ENCODE peak calls at places on chromosome 20, in ten cellular contexts. One of them, this sample, is unnamed.

GRCh38 chr20:41149679-41150131 is 12.4 kb downstream of the PLCG1 start:
- DNase-seq in uterus: no peak
- DNase-seq in endothelial cell of umbilical vein: peak; percentile 40
- DNase-seq in SJSA1: no peak
- DNase-seq in Caco-2: no peak
- DNase-seq in adrenal gland: no peak
- DNase-seq in iPS DF 6.9: no peak
- DNase-seq in breast epithelium: no peak
- DNase-seq in neural progenitor cell: no peak
- DNase-seq in naive thymus-derived CD4-positive, alpha-beta T cell: no peak
- DNase-seq in this sample: peak; percentile 26

GRCh38 chr20:4112490-4113420 is 97.4 kb upstream of the RNF24 start:
- DNase-seq in uterus: no peak
- DNase-seq in endothelial cell of umbilical vein: peak; percentile 60
- DNase-seq in SJSA1: no peak
- DNase-seq in Caco-2: no peak
- DNase-seq in adrenal gland: no peak
- DNase-seq in iPS DF 6.9: no peak
- DNase-seq in breast epithelium: no peak
- DNase-seq in neural progenitor cell: no peak
- DNase-seq in naive thymus-derived CD4-positive, alpha-beta T cell: no peak
- DNase-seq in this sample: no peak

GRCh38 chr20:57851786-57852185 is 142.0 kb upstream of the PMEPA1 start:
- DNase-seq in uterus: no peak
- DNase-seq in endothelial cell of umbilical vein: no peak
- DNase-seq in SJSA1: no peak
- DNase-seq in Caco-2: no peak
- DNase-seq in adrenal gland: no peak
- DNase-seq in iPS DF 6.9: no peak
- DNase-seq in breast epithelium: no peak
- DNase-seq in neural progenitor cell: no peak
- DNase-seq in naive thymus-derived CD4-positive, alpha-beta T cell: no peak
- DNase-seq in this sample: no peak

GRCh38 chr20:21395666-21396044 is 1.7 kb downstream of the NKX2-4 start:
- DNase-seq in uterus: no peak
- DNase-seq in endothelial cell of umbilical vein: no peak
- DNase-seq in SJSA1: peak; percentile 45
- DNase-seq in Caco-2: no peak
- DNase-seq in adrenal gland: no peak
- DNase-seq in iPS DF 6.9: no peak
- DNase-seq in breast epithelium: no peak
- DNase-seq in neural progenitor cell: peak; percentile 56
- DNase-seq in naive thymus-derived CD4-positive, alpha-beta T cell: peak; percentile 54
- DNase-seq in this sample: no peak

GRCh38 chr20:39165099-39165498 is 203.0 kb downstream of the DHX35 start:
- DNase-seq in uterus: no peak
- DNase-seq in endothelial cell of umbilical vein: no peak
- DNase-seq in SJSA1: no peak
- DNase-seq in Caco-2: no peak
- DNase-seq in adrenal gland: no peak
- DNase-seq in iPS DF 6.9: no peak
- DNase-seq in breast epithelium: no peak
- DNase-seq in neural progenitor cell: no peak
- DNase-seq in naive thymus-derived CD4-positive, alpha-beta T cell: no peak
- DNase-seq in this sample: no peak

GRCh38 chr20:3887870-3888614 is 1.1 kb upstream of the PANK2 start:
- DNase-seq in uterus: peak; percentile 47
- DNase-seq in endothelial cell of umbilical vein: no peak
- DNase-seq in SJSA1: no peak
- DNase-seq in Caco-2: no peak
- DNase-seq in adrenal gland: no peak
- DNase-seq in iPS DF 6.9: no peak
- DNase-seq in breast epithelium: no peak
- DNase-seq in neural progenitor cell: peak; percentile 28
- DNase-seq in naive thymus-derived CD4-positive, alpha-beta T cell: no peak
- DNase-seq in this sample: no peak

GRCh38 chr20:9609892-9610502 is 95.6 kb downstream of the LAMP5 start:
- DNase-seq in uterus: peak; percentile 31
- DNase-seq in endothelial cell of umbilical vein: peak; percentile 82
- DNase-seq in SJSA1: peak; percentile 64
- DNase-seq in Caco-2: peak; percentile 16
- DNase-seq in adrenal gland: peak; percentile 63
- DNase-seq in iPS DF 6.9: peak; percentile 43
- DNase-seq in breast epithelium: peak; percentile 57
- DNase-seq in neural progenitor cell: peak; percentile 85
- DNase-seq in naive thymus-derived CD4-positive, alpha-beta T cell: no peak
- DNase-seq in this sample: no peak

GRCh38 chr20:19137641-19138040 is 74.8 kb upstream of the SLC24A3 start:
- DNase-seq in uterus: no peak
- DNase-seq in endothelial cell of umbilical vein: no peak
- DNase-seq in SJSA1: no peak
- DNase-seq in Caco-2: no peak
- DNase-seq in adrenal gland: no peak
- DNase-seq in iPS DF 6.9: no peak
- DNase-seq in breast epithelium: no peak
- DNase-seq in neural progenitor cell: no peak
- DNase-seq in naive thymus-derived CD4-positive, alpha-beta T cell: no peak
- DNase-seq in this sample: no peak

GRCh38 chr20:17633850-17634500 is 48.1 kb downstream of the RRBP1 start:
- DNase-seq in uterus: no peak
- DNase-seq in endothelial cell of umbilical vein: no peak
- DNase-seq in SJSA1: no peak
- DNase-seq in Caco-2: no peak
- DNase-seq in adrenal gland: no peak
- DNase-seq in iPS DF 6.9: no peak
- DNase-seq in breast epithelium: no peak
- DNase-seq in neural progenitor cell: no peak
- DNase-seq in naive thymus-derived CD4-positive, alpha-beta T cell: no peak
- DNase-seq in this sample: no peak
- H3K36me3 ChIP-seq in uterus: no peaks in the 10 kb centered on the region
- H3K36me3 ChIP-seq in endothelial cell of umbilical vein: peaks cover 21% of the 10 kb centered on the region
- H3K36me3 ChIP-seq in SJSA1: peaks cover 100% of the 10 kb centered on the region
- H3K36me3 ChIP-seq in Caco-2: peaks cover 30% of the 10 kb centered on the region
- H3K36me3 ChIP-seq in adrenal gland: peaks cover 66% of the 10 kb centered on the region
- H3K36me3 ChIP-seq in iPS DF 6.9: peaks cover 34% of the 10 kb centered on the region
- H3K36me3 ChIP-seq in breast epithelium: no peaks in the 10 kb centered on the region
- H3K36me3 ChIP-seq in neural progenitor cell: no peaks in the 10 kb centered on the region
- H3K36me3 ChIP-seq in naive thymus-derived CD4-positive, alpha-beta T cell: no peaks in the 10 kb centered on the region
- H3K36me3 ChIP-seq in this sample: no peaks in the 10 kb centered on the region

GRCh38 chr20:62367136-62367482 is at the start of gene LAMA5:
- DNase-seq in uterus: no peak
- DNase-seq in endothelial cell of umbilical vein: no peak
- DNase-seq in SJSA1: no peak
- DNase-seq in Caco-2: peak; percentile 97
- DNase-seq in adrenal gland: peak; percentile 74
- DNase-seq in iPS DF 6.9: no peak
- DNase-seq in breast epithelium: no peak
- DNase-seq in neural progenitor cell: peak; percentile 93
- DNase-seq in naive thymus-derived CD4-positive, alpha-beta T cell: no peak
- DNase-seq in this sample: peak; percentile 68
- H3K4me1 ChIP-seq in uterus: peaks cover 5% of the 10 kb centered on the region
- H3K4me1 ChIP-seq in endothelial cell of umbilical vein: peaks cover 49% of the 10 kb centered on the region
- H3K4me1 ChIP-seq in SJSA1: peaks cover 78% of the 10 kb centered on the region
- H3K4me1 ChIP-seq in Caco-2: peaks cover 76% of the 10 kb centered on the region
- H3K4me1 ChIP-seq in adrenal gland: peaks cover 63% of the 10 kb centered on the region
- H3K4me1 ChIP-seq in iPS DF 6.9: peaks cover 31% of the 10 kb centered on the region
- H3K4me1 ChIP-seq in breast epithelium: peaks cover 53% of the 10 kb centered on the region
- H3K4me1 ChIP-seq in neural progenitor cell: peaks cover 71% of the 10 kb centered on the region
- H3K4me1 ChIP-seq in naive thymus-derived CD4-positive, alpha-beta T cell: peaks cover 11% of the 10 kb centered on the region
- H3K4me1 ChIP-seq in this sample: peaks cover 69% of the 10 kb centered on the region

DNA sequence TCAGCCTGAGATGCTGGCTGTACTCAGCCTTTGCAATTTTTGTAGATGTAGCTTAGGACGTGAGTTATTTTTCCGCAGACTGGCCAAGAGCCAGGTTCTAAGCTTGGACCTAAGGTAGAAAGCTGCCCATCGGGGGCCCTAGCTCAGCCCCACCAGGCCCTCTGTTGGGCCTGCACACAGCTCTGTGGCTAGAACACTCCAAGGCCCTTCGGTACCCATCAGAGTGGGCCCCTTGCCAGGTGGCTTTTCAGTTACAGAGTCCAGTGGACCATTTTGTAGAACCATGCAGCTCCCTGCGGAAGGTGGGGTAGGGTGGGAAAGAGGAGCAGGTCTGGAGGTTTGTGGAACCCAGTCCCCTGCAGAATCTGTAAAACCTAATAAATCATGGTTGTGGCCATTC is 22.6 kb downstream of the UCKL1 start:
- DNase-seq in uterus: peak; percentile 21
- DNase-seq in endothelial cell of umbilical vein: no peak
- DNase-seq in SJSA1: no peak
- DNase-seq in Caco-2: no peak
- DNase-seq in adrenal gland: no peak
- DNase-seq in iPS DF 6.9: no peak
- DNase-seq in breast epithelium: no peak
- DNase-seq in neural progenitor cell: no peak
- DNase-seq in naive thymus-derived CD4-positive, alpha-beta T cell: no peak
- DNase-seq in this sample: no peak
- H3K36me3 ChIP-seq in uterus: no peaks in the 10 kb centered on the region
- H3K36me3 ChIP-seq in endothelial cell of umbilical vein: peaks cover 3% of the 10 kb centered on the region
- H3K36me3 ChIP-seq in SJSA1: peaks cover 70% of the 10 kb centered on the region
- H3K36me3 ChIP-seq in Caco-2: peaks cover 15% of the 10 kb centered on the region
- H3K36me3 ChIP-seq in adrenal gland: peaks cover 66% of the 10 kb centered on the region
- H3K36me3 ChIP-seq in iPS DF 6.9: peaks cover 25% of the 10 kb centered on the region
- H3K36me3 ChIP-seq in breast epithelium: no peaks in the 10 kb centered on the region
- H3K36me3 ChIP-seq in neural progenitor cell: no peaks in the 10 kb centered on the region
- H3K36me3 ChIP-seq in naive thymus-derived CD4-positive, alpha-beta T cell: peaks cover under 1% of the 10 kb centered on the region
- H3K36me3 ChIP-seq in this sample: peaks cover 15% of the 10 kb centered on the region

GRCh38 chr20:24451428-24451827 is 18.0 kb upstream of the SYNDIG1 start:
- DNase-seq in uterus: no peak
- DNase-seq in endothelial cell of umbilical vein: no peak
- DNase-seq in SJSA1: no peak
- DNase-seq in Caco-2: no peak
- DNase-seq in adrenal gland: no peak
- DNase-seq in iPS DF 6.9: no peak
- DNase-seq in breast epithelium: no peak
- DNase-seq in neural progenitor cell: no peak
- DNase-seq in naive thymus-derived CD4-positive, alpha-beta T cell: no peak
- DNase-seq in this sample: no peak

GRCh38 chr20:24451992-24452391 is 17.4 kb upstream of the SYNDIG1 start:
- DNase-seq in uterus: no peak
- DNase-seq in endothelial cell of umbilical vein: no peak
- DNase-seq in SJSA1: no peak
- DNase-seq in Caco-2: no peak
- DNase-seq in adrenal gland: no peak
- DNase-seq in iPS DF 6.9: no peak
- DNase-seq in breast epithelium: no peak
- DNase-seq in neural progenitor cell: no peak
- DNase-seq in naive thymus-derived CD4-positive, alpha-beta T cell: no peak
- DNase-seq in this sample: no peak

GRCh38 chr20:24450646-24451376 is 18.6 kb upstream of the SYNDIG1 start:
- DNase-seq in uterus: no peak
- DNase-seq in endothelial cell of umbilical vein: no peak
- DNase-seq in SJSA1: no peak
- DNase-seq in Caco-2: no peak
- DNase-seq in adrenal gland: no peak
- DNase-seq in iPS DF 6.9: no peak
- DNase-seq in breast epithelium: no peak
- DNase-seq in neural progenitor cell: no peak
- DNase-seq in naive thymus-derived CD4-positive, alpha-beta T cell: no peak
- DNase-seq in this sample: no peak

GRCh38 chr20:24453917-24454316 is 15.5 kb upstream of the SYNDIG1 start:
- DNase-seq in uterus: no peak
- DNase-seq in endothelial cell of umbilical vein: no peak
- DNase-seq in SJSA1: no peak
- DNase-seq in Caco-2: no peak
- DNase-seq in adrenal gland: no peak
- DNase-seq in iPS DF 6.9: no peak
- DNase-seq in breast epithelium: no peak
- DNase-seq in neural progenitor cell: no peak
- DNase-seq in naive thymus-derived CD4-positive, alpha-beta T cell: no peak
- DNase-seq in this sample: no peak

DNA sequence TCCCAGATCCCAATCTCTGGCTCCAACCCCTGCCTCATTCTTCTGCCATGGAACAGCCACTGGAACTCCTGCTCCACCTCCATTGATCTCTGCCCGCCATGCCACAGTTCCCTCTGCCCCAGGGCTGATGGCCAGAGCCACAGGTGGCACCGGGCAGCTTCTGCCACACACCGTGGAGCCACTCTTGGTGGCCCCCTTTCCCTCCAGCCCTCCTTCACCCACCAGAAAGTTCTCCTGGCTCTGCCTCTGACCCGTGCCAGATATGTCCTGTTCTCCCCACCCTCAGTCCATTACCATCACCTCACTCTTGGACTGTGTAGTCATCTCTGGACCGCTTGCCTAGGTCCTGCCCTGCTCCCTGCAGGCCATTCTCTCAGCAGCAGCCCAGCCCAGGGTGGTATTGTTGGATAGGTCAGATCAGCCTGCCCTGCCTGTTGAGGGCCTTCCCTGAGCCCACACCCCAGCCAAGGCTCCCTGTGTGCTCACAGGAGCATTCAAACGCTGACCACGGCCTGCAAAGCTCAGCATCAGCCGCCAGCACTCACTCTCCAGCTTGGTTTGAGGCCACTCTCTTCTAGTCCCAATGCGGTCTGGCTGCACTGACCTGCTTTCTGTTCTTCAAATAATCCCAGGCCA is 16.8 kb upstream of the SYNDIG1 start:
- DNase-seq in uterus: no peak
- DNase-seq in endothelial cell of umbilical vein: no peak
- DNase-seq in SJSA1: no peak
- DNase-seq in Caco-2: no peak
- DNase-seq in adrenal gland: no peak
- DNase-seq in iPS DF 6.9: no peak
- DNase-seq in breast epithelium: no peak
- DNase-seq in neural progenitor cell: no peak
- DNase-seq in naive thymus-derived CD4-positive, alpha-beta T cell: no peak
- DNase-seq in this sample: no peak
- H3K4me1 ChIP-seq in uterus: no peaks in the 10 kb centered on the region
- H3K4me1 ChIP-seq in endothelial cell of umbilical vein: no peaks in the 10 kb centered on the region
- H3K4me1 ChIP-seq in SJSA1: no peaks in the 10 kb centered on the region
- H3K4me1 ChIP-seq in Caco-2: no peaks in the 10 kb centered on the region
- H3K4me1 ChIP-seq in adrenal gland: no peaks in the 10 kb centered on the region
- H3K4me1 ChIP-seq in iPS DF 6.9: peaks cover 2% of the 10 kb centered on the region
- H3K4me1 ChIP-seq in breast epithelium: no peaks in the 10 kb centered on the region
- H3K4me1 ChIP-seq in neural progenitor cell: peaks cover 18% of the 10 kb centered on the region
- H3K4me1 ChIP-seq in naive thymus-derived CD4-positive, alpha-beta T cell: no peaks in the 10 kb centered on the region
- H3K4me1 ChIP-seq in this sample: no peaks in the 10 kb centered on the region

GRCh38 chr20:13771853-13772453 is 12.8 kb downstream of the ESF1 start:
- DNase-seq in uterus: no peak
- DNase-seq in endothelial cell of umbilical vein: peak; percentile 31
- DNase-seq in SJSA1: no peak
- DNase-seq in Caco-2: no peak
- DNase-seq in adrenal gland: no peak
- DNase-seq in iPS DF 6.9: no peak
- DNase-seq in breast epithelium: no peak
- DNase-seq in neural progenitor cell: peak; percentile 24
- DNase-seq in naive thymus-derived CD4-positive, alpha-beta T cell: peak; percentile 16
- DNase-seq in this sample: no peak
- H3K36me3 ChIP-seq in uterus: no peaks in the 10 kb centered on the region
- H3K36me3 ChIP-seq in endothelial cell of umbilical vein: peaks cover 34% of the 10 kb centered on the region
- H3K36me3 ChIP-seq in SJSA1: peaks cover 82% of the 10 kb centered on the region
- H3K36me3 ChIP-seq in Caco-2: no peaks in the 10 kb centered on the region
- H3K36me3 ChIP-seq in adrenal gland: peaks cover 66% of the 10 kb centered on the region
- H3K36me3 ChIP-seq in iPS DF 6.9: peaks cover 16% of the 10 kb centered on the region
- H3K36me3 ChIP-seq in breast epithelium: no peaks in the 10 kb centered on the region
- H3K36me3 ChIP-seq in neural progenitor cell: peaks cover 52% of the 10 kb centered on the region
- H3K36me3 ChIP-seq in naive thymus-derived CD4-positive, alpha-beta T cell: peaks cover 10% of the 10 kb centered on the region
- H3K36me3 ChIP-seq in this sample: peaks cover 8% of the 10 kb centered on the region